ENCODE peak calls at places on chromosomes 5 and 9, in eight cellular contexts. V, J, T, E, A, B, O and Q are unnamed samples.

GRCh38 chr9:76044420-76044819 is 153.9 kb downstream of the PCSK5 start:
- DNase-seq in T (no peak), A (no peak), O (no peak), V (no peak), B (no peak), E (no peak), J (no peak), Q (no peak)

GRCh38 chr5:154141686-154142300 is 48.7 kb upstream of the GALNT10 start:
- DNase-seq in J (no peak), V (no peak), O (no peak), A (no peak), B (no peak), T (no peak), E (no peak), Q (no peak)

GRCh38 chr5:174589599-174589998 is 134.8 kb upstream of the MSX2 start:
- DNase-seq in T (no peak), E (peak), B (no peak), J (no peak), A (no peak), O (no peak), V (no peak), Q (no peak)

GRCh38 chr9:122075135-122076030 is 17.7 kb downstream of the TTLL11 start:
- DNase-seq in T (no peak), J (no peak), B (no peak), V (no peak), A (no peak), O (no peak), E (peak), Q (peak)

GRCh38 chr9:114048533-114049452 is 29.3 kb downstream of the AMBP start:
- DNase-seq in A (no peak), J (peak), B (no peak), E (no peak), T (peak), O (no peak), V (no peak), Q (no peak)

GRCh38 chr5:113081881-113082546 is 105.4 kb downstream of the DCP2 start:
- DNase-seq in J (no peak), T (no peak), A (no peak), V (no peak), O (no peak), B (no peak), E (no peak), Q (no peak)

GRCh38 chr9:121599872-121600585 is 51.4 kb upstream of the DAB2IP start:
- DNase-seq in T (no peak), B (no peak), J (no peak), O (no peak), V (no peak), E (no peak), A (no peak), Q (no peak)

GRCh38 chr5:179923422-179923821 is 15.7 kb upstream of the TBC1D9B start:
- DNase-seq in V (no peak), T (no peak), B (no peak), O (no peak), J (no peak), E (no peak), A (no peak), Q (no peak)

GRCh38 chr5:174078416-174078815 is 32.9 kb downstream of the NSG2 start:
- DNase-seq in J (no peak), T (no peak), B (no peak), O (no peak), E (no peak), V (no peak), A (no peak), Q (no peak)

GRCh38 chr5:95975703-95976102 is 14.1 kb upstream of the ELL2 start:
- DNase-seq in O (no peak), E (no peak), A (no peak), T (no peak), J (no peak), B (no peak), V (no peak), Q (no peak)

GRCh38 chr5:168656633-168657032 is 77.5 kb upstream of the PANK3 start:
- DNase-seq in J (no peak), B (no peak), T (no peak), O (no peak), E (no peak), V (no peak), A (no peak), Q (no peak)

GRCh38 chr5:4387295-4387694 is 752.8 kb upstream of the ADAMTS16 start:
- DNase-seq in B (no peak), E (no peak), T (no peak), J (no peak), O (no peak), A (no peak), V (no peak), Q (no peak)

GRCh38 chr5:133924221-133924920 is 44.1 kb downstream of the C5orf15 start:
- DNase-seq in J (no peak), B (no peak), O (no peak), V (no peak), E (no peak), T (no peak), A (no peak), Q (no peak)

GRCh38 chr9:74577956-74578355 is 80.8 kb downstream of the RORB start:
- DNase-seq in E (no peak), O (no peak), B (no peak), T (no peak), J (no peak), A (no peak), V (no peak), Q (no peak)

GRCh38 chr5:99398946-99399345 is 470.1 kb upstream of the CHD1 start:
- DNase-seq in B (no peak), V (no peak), E (no peak), O (no peak), A (no peak), T (no peak), J (no peak), Q (no peak)

GRCh38 chr9:86093788-86094555 is 5.4 kb downstream of the GOLM1 start:
- DNase-seq in B (no peak), A (peak), J (peak), E (peak), O (no peak), V (no peak), T (no peak), Q (no peak)

GRCh38 chr9:37944266-37944650 is 40.3 kb upstream of the SLC25A51 start:
- DNase-seq in E (peak), J (no peak), O (no peak), B (no peak), T (no peak), V (no peak), A (no peak), Q (no peak)

GRCh38 chr5:14225173-14225834 is 82.2 kb downstream of the TRIO start:
- DNase-seq in E (no peak), A (no peak), J (no peak), T (no peak), B (no peak), V (no peak), O (no peak), Q (no peak)

DNA sequence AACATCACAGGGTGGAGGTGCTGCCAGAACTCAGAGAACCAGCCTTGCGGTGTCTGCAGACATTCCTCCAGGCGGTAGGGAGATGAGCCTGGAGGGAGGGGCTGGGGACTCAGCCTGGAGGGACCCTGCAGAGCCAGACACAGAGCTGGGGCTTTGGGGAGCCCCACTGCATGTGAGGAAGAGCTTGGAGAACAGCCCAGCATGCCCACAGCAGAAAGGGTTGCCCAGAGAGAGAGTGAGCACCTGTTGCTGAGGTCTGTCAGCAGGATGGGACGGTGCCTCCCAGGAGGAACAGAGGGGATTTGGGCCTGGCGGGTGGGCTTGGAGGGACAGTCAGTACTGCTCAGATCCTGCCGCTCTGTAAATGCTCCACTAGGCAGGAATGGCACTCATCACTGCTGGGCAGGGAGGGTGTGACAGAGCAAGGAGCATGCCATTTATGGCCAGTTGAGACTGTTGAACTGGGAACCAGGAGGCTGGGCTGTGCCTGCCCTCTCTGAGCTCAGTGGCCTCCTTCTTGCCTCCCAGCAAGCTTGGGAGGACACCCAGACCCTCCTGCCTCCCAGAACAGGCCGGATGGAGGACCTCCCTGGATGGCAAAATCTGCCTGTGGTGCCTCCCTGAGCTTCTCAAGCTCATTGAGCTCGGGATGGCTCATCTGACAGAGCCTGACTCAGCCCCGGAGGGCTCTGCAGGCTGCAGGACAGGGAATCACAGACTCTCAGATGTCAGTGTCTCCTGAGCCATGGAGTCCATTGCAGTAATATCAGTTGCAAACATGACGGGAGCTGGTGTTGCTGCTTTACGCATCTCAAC is 828 bp upstream of the HRCT1 start:
- DNase-seq in J (no peak), E (no peak), A (peak), O (no peak), T (no peak), B (no peak), V (no peak), Q (no peak)
- H3K27ac ChIP-seq in J (peak), E (peak), A (peak), O (no peak), T (peak), B (peak), V (peak), Q (peak)

GRCh38 chr5:160036884-160037283 is 27.9 kb downstream of the TTC1 start:
- DNase-seq in T (no peak), V (no peak), B (no peak), J (no peak), A (no peak), E (no peak), O (no peak), Q (no peak)
- H3K27ac ChIP-seq in T (no peak), V (no peak), B (peak), J (no peak), A (no peak), E (no peak), O (no peak), Q (peak)

GRCh38 chr9:110919609-110920008 is 118.7 kb downstream of the LPAR1 start:
- DNase-seq in O (no peak), V (no peak), B (no peak), A (no peak), J (no peak), T (no peak), E (peak), Q (no peak)

GRCh38 chr9:110921705-110922104 is 116.6 kb downstream of the LPAR1 start:
- DNase-seq in V (no peak), A (no peak), O (no peak), J (no peak), B (no peak), E (no peak), T (no peak), Q (no peak)

GRCh38 chr9:110916361-110916760 is 121.9 kb downstream of the LPAR1 start:
- DNase-seq in T (no peak), V (no peak), A (no peak), E (no peak), J (no peak), B (no peak), O (no peak), Q (no peak)

GRCh38 chr9:110919055-110919445 is 119.2 kb downstream of the LPAR1 start:
- DNase-seq in J (no peak), B (no peak), E (no peak), A (no peak), O (no peak), V (no peak), T (no peak), Q (no peak)

GRCh38 chr9:110918316-110919054 is 119.8 kb downstream of the LPAR1 start:
- DNase-seq in E (no peak), J (no peak), B (no peak), T (no peak), A (no peak), O (no peak), V (no peak), Q (no peak)
- H3K27ac ChIP-seq in E (peak), J (no peak), B (no peak), T (no peak), A (peak), O (no peak), V (peak), Q (no peak)

DNA sequence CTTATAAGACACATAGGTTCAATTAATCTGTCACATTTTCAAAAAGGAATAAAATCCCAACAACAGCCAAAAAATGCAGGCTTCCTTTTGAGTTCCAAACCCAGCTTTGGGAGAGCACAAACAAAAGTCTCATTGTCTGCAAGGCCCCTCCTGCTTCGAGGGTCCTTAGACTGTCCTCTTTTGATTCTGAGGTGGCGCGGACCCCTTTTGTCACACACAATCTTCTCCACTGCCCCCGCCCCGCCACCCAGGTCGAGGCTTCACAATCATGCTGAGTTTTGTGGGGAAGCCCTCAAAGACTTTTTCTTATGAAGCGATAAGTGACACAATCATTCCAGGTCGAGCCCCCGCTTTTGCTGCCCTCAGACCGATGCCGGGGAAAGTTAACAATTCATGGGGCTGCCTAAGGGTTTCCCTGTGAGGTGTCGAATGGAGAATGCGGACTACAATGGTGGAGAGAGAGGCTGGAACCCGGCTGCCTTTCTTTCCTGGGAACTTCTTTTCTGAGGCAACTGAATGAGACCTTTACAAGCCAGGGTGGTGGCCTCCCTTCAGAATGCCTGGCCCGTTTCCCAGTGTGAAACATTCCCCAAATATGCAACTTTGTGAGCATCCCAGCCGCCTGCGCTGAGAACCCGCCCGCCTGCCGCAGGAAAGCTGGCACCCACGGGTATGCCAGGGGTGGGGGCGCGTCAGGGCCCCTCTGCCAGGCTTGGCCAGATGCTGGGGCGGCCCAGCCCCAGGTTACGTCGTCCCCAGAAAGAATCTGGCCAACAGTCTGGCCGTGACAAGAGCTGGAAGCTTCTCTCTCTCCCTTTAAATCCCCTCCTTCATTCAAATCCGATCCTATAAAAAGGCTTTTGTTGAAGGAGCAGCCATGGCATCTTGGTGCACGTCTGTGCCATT is 71.9 kb downstream of the MAP1B start:
- DNase-seq in J (peak), V (peak), O (no peak), T (peak), E (peak), B (peak), A (no peak), Q (peak)
- H3K27ac ChIP-seq in J (no peak), V (peak), O (no peak), T (peak), E (peak), B (no peak), A (no peak), Q (peak)